ENCODE peak calls at places on chromosomes 3 and 15, in six cellular contexts. L is Right ventricle myocardium superior; D is adipocyte; U is stimulated activated naive CD8-positive, alpha-beta T cell treated with anti-CD3 and anti-CD28 coated beads, Interleukin-15, amount 100 ng/mL, for 72 hours; I is D341Med; C is vagina. V is an unnamed sample.

GRCh38 chr15:94478763-94479162 is 247.4 kb downstream of the MCTP2 start:
- DNase-seq in L (no peak), D (no peak), U (no peak), I (no peak), C (no peak), V (no peak)

GRCh38 chr15:81296673-81297072 is 27.3 kb downstream of the STARD5 start:
- DNase-seq in L (peak), D (no peak), U (peak), I (no peak), C (no peak), V (peak)

GRCh38 chr3:123076496-123077418 is 9.9 kb downstream of the PDIA5 start:
- DNase-seq in L (peak), D (no peak), U (no peak), I (peak), C (no peak), V (peak)

GRCh38 chr3:88263417-88264116 is 113.8 kb downstream of the C3orf38 start:
- DNase-seq in L (no peak), D (no peak), U (no peak), I (no peak), C (no peak), V (no peak)

GRCh38 chr3:41338276-41338675 is 139.0 kb downstream of the CTNNB1 start:
- DNase-seq in L (no peak), D (peak), U (no peak), I (no peak), C (no peak), V (no peak)

GRCh38 chr3:66812126-66812525 is 186.0 kb upstream of the KBTBD8 start:
- DNase-seq in L (no peak), D (peak), U (no peak), I (no peak), C (no peak), V (no peak)

GRCh38 chr3:129857899-129858298 is 35.6 kb downstream of the TMCC1 start:
- DNase-seq in L (no peak), D (no peak), U (no peak), I (no peak), C (no peak), V (no peak)

GRCh38 chr3:158167737-158168469 is 58.0 kb downstream of the RSRC1 start:
- DNase-seq in L (no peak), D (peak), U (no peak), I (no peak), C (no peak), V (no peak)

GRCh38 chr3:150114873-150115570 is 144.3 kb upstream of the PFN2 start:
- DNase-seq in L (no peak), D (peak), U (no peak), I (no peak), C (no peak), V (no peak)

GRCh38 chr15:77921664-77922063 is 155.8 kb downstream of the TBC1D2B start:
- DNase-seq in L (no peak), D (no peak), U (no peak), I (no peak), C (no peak), V (no peak)

GRCh38 chr3:186746008-186746407 is 28.8 kb downstream of the KNG1 start:
- DNase-seq in L (peak), D (peak), U (no peak), I (no peak), C (no peak), V (peak)

GRCh38 chr3:141425523-141426233 is 57.4 kb downstream of the ZBTB38 start:
- DNase-seq in L (no peak), D (no peak), U (no peak), I (no peak), C (no peak), V (no peak)

GRCh38 chr3:157913751-157914150 is 192.5 kb downstream of the SHOX2 start:
- DNase-seq in L (no peak), D (peak), U (no peak), I (no peak), C (no peak), V (no peak)

GRCh38 chr3:196471551-196471950 is 32.0 kb downstream of the RNF168 start:
- DNase-seq in L (no peak), D (peak), U (no peak), I (no peak), C (no peak), V (no peak)

V was measured in testis.